ENCODE peak calls at places on chromosomes 11 and 22, in eight cellular contexts. L is colonic mucosa, F is tibial nerve, B is K562, G is heart left ventricle, U is Caco-2, R is ovary, S is esophagus muscularis mucosa. V is an unnamed sample.

GRCh38 chr22:50674127-50674493 is 1.5 kb downstream of the SHANK3 start:
- DNase-seq in L (no peak), F (no peak), B (no peak), G (no peak), U (no peak), R (no peak), S (no peak), V (no peak)

GRCh38 chr11:122765487-122766131 is 72.7 kb upstream of the CRTAM start:
- DNase-seq in L (no peak), F (no peak), B (no peak), G (no peak), U (no peak), R (no peak), S (no peak), V (no peak)

GRCh38 chr11:1523779-1524178 is 37.2 kb upstream of the MOB2 start:
- DNase-seq in L (no peak), F (no peak), B (no peak), G (no peak), U (no peak), R (no peak), S (no peak), V (no peak)

GRCh38 chr11:1548221-1549070 is 23.6 kb downstream of the DUSP8 start:
- DNase-seq in L (peak; percentile 88), F (no peak), B (peak; percentile 49), G (peak; percentile 84), U (peak; percentile 53), R (peak; percentile 56), S (no peak), V (peak; percentile 72)

GRCh38 chr11:84714316-84714780 is 912.8 kb downstream of the DLG2 start:
- DNase-seq in L (peak; percentile 76), F (no peak), B (peak; percentile 15), G (peak; percentile 39), U (peak; percentile 89), R (peak; percentile 22), S (no peak), V (peak; percentile 23)

GRCh38 chr11:96307748-96308133 is 35.3 kb downstream of the MAML2 start:
- DNase-seq in L (peak; percentile 75), F (no peak), B (no peak), G (no peak), U (no peak), R (no peak), S (no peak), V (no peak)

GRCh38 chr11:2930705-2931415 is 1.6 kb upstream of the PHLDA2 start:
- DNase-seq in L (peak; percentile 95), F (no peak), B (peak; percentile 74), G (peak; percentile 66), U (peak; percentile 95), R (no peak), S (no peak), V (peak; percentile 44)

GRCh38 chr11:115462004-115462541 is 42.1 kb downstream of the CADM1 start:
- DNase-seq in L (no peak), F (no peak), B (no peak), G (no peak), U (no peak), R (no peak), S (no peak), V (no peak)

GRCh38 chr22:28802595-28803087 is 2.3 kb upstream of the XBP1 start:
- DNase-seq in L (no peak), F (no peak), B (no peak), G (no peak), U (no peak), R (no peak), S (no peak), V (no peak)

GRCh38 chr11:37110383-37110782 is 512.3 kb upstream of the RAG2 start:
- DNase-seq in L (no peak), F (no peak), B (no peak), G (no peak), U (peak; percentile 2), R (no peak), S (no peak), V (no peak)

GRCh38 chr11:88280673-88281316 is 56.7 kb downstream of the CTSC start:
- DNase-seq in L (no peak), F (no peak), B (no peak), G (no peak), U (no peak), R (no peak), S (no peak), V (no peak)

GRCh38 chr11:2844116-2844515 is 41.5 kb downstream of the CDKN1C start:
- DNase-seq in L (no peak), F (no peak), B (no peak), G (no peak), U (no peak), R (no peak), S (no peak), V (no peak)

GRCh38 chr11:2768471-2769408 is 68.9 kb upstream of the KCNQ1OT1 start:
- DNase-seq in L (peak; percentile 11), F (peak; percentile 10), B (peak; percentile 54), G (no peak), U (no peak), R (peak; percentile 19), S (peak; percentile 83), V (peak; percentile 1)

GRCh38 chr11:60343094-60343704 is 16.1 kb downstream of the MS4A6E start:
- DNase-seq in L (no peak), F (no peak), B (peak; percentile 39), G (no peak), U (no peak), R (no peak), S (no peak), V (no peak)

GRCh38 chr11:69644071-69644961 is 3.4 kb downstream of the CCND1 start:
- DNase-seq in L (peak; percentile 76), F (peak; percentile 49), B (peak; percentile 53), G (peak; percentile 86), U (peak; percentile 51), R (peak; percentile 70), S (no peak), V (peak; percentile 87)

GRCh38 chr11:121194731-121195596 is 93.9 kb downstream of the TECTA start:
- DNase-seq in L (peak; percentile 62), F (no peak), B (peak; percentile 55), G (peak; percentile 40), U (peak; percentile 84), R (peak; percentile 33), S (no peak), V (no peak)

GRCh38 chr22:43202756-43203155 is 15.8 kb upstream of the TTLL12 start:
- DNase-seq in L (no peak), F (no peak), B (no peak), G (no peak), U (no peak), R (peak; percentile 19), S (no peak), V (no peak)

GRCh38 chr11:102810943-102811528 is 13.1 kb upstream of the MMP1 start:
- DNase-seq in L (no peak), F (no peak), B (no peak), G (no peak), U (peak; percentile 49), R (no peak), S (no peak), V (no peak)

GRCh38 chr22:30305906-30306628 is 16.8 kb upstream of the CASTOR1 start:
- DNase-seq in L (peak; percentile 51), F (no peak), B (no peak), G (no peak), U (no peak), R (no peak), S (no peak), V (no peak)

GRCh38 chr11:125609545-125609944 is 15.4 kb upstream of the CHEK1 start:
- DNase-seq in L (no peak), F (no peak), B (no peak), G (no peak), U (no peak), R (no peak), S (no peak), V (no peak)
- H3K36me3 ChIP-seq in L (peaks cover 39% of the 10 kb centered on the region), F (peaks cover 24% of the 10 kb centered on the region), B (peaks cover 96% of the 10 kb centered on the region), G (no peaks in the 10 kb centered on the region), U (peaks cover 16% of the 10 kb centered on the region), R (no peaks in the 10 kb centered on the region), S (peaks cover 81% of the 10 kb centered on the region), V (peaks cover 100% of the 10 kb centered on the region)

GRCh38 chr22:25353516-25354445 is 134.3 kb downstream of the CRYBB2 start:
- DNase-seq in L (no peak), F (no peak), B (no peak), G (no peak), U (no peak), R (no peak), S (no peak), V (no peak)

GRCh38 chr22:25354456-25354855 is 135.0 kb downstream of the CRYBB2 start:
- DNase-seq in L (no peak), F (no peak), B (no peak), G (no peak), U (no peak), R (no peak), S (no peak), V (no peak)

GRCh38 chr22:25351631-25352293 is 132.3 kb downstream of the CRYBB2 start:
- DNase-seq in L (no peak), F (no peak), B (no peak), G (no peak), U (no peak), R (no peak), S (no peak), V (no peak)

GRCh38 chr22:25350551-25350971 is 131.1 kb downstream of the CRYBB2 start:
- DNase-seq in L (no peak), F (no peak), B (no peak), G (no peak), U (no peak), R (no peak), S (no peak), V (no peak)

DNA sequence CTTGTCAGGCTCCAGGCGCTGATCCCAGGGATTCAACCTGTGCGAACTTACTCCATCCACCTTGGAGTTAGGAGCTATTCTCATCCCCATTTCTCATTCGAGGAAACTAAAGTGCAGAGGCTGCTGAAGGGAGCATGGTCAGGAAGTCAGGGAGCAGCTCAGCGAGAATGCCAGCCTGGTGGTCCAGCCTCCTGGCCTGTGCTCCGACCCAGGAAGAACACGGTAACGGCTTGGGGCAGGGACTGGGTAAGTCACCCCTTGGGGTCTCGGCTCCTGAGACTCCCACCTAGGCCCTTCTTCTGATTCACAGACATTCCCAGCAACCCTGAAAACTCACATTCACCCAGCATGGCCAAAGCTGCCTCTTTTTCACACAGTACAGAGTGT is 132.8 kb downstream of the CRYBB2 start:
- DNase-seq in L (no peak), F (no peak), B (no peak), G (no peak), U (no peak), R (no peak), S (no peak), V (no peak)
- H3K36me3 ChIP-seq in L (no peaks in the 10 kb centered on the region), F (peaks cover 17% of the 10 kb centered on the region), B (peaks cover 51% of the 10 kb centered on the region), G (no peaks in the 10 kb centered on the region), U (no peaks in the 10 kb centered on the region), R (peaks cover 2% of the 10 kb centered on the region), S (peaks cover 49% of the 10 kb centered on the region), V (peaks cover 58% of the 10 kb centered on the region)

DNA sequence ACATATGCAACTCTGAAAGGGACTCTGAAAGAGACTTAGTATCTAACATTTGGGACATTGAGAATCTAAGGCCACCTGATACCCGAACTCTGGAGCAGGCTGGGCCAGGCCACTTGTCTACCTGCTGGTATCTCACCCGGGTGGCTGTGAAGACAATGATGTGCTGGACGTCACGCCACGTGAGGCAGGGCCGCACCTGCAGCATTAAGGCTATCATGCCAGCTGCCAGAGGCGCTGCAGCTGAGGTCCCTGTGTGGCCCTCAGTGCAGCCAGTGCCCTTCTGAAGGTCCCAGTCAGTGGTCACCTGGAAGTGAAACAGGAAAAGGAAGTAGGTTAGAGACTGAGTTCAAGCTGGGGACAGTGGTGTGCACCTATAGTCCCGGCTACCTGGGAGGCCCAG is 12.4 kb downstream of the PCSK7 start:
- DNase-seq in L (no peak), F (no peak), B (no peak), G (no peak), U (no peak), R (peak; percentile 40), S (no peak), V (no peak)
- H3K36me3 ChIP-seq in L (peaks cover 33% of the 10 kb centered on the region), F (peaks cover 16% of the 10 kb centered on the region), B (peaks cover 69% of the 10 kb centered on the region), G (no peaks in the 10 kb centered on the region), U (peaks cover 16% of the 10 kb centered on the region), R (no peaks in the 10 kb centered on the region), S (no peaks in the 10 kb centered on the region), V (peaks cover 99% of the 10 kb centered on the region)

GRCh38 chr11:68593441-68593840 is 90.9 kb upstream of the GAL start:
- DNase-seq in L (no peak), F (no peak), B (no peak), G (no peak), U (no peak), R (no peak), S (no peak), V (no peak)
- H3K36me3 ChIP-seq in L (peaks cover 31% of the 10 kb centered on the region), F (peaks cover 34% of the 10 kb centered on the region), B (peaks cover 91% of the 10 kb centered on the region), G (peaks cover 2% of the 10 kb centered on the region), U (peaks cover 14% of the 10 kb centered on the region), R (no peaks in the 10 kb centered on the region), S (peaks cover 49% of the 10 kb centered on the region), V (peaks cover 19% of the 10 kb centered on the region)